ENCODE peak calls at places on chromosomes 7 and 10, in four cellular contexts. X is HepG2; U is activated naive CD8-positive, alpha-beta T cell treated with anti-CD3 and anti-CD28 coated beads, Interleukin-2, amount 10 ng/mL, durations not matched to agents 7 days and 5 days; V is pancreas. N is an unnamed sample.

GRCh38 chr7:35760082-35760770 is 40.6 kb upstream of the SEPTIN7 start:
- ATAC-seq in U (no peak), V (no peak), X (no peak), N (no peak)

GRCh38 chr10:131311661-131312260 is at the start of gene TCERG1L:
- ATAC-seq in X (no peak), U (peak), V (peak), N (peak)

GRCh38 chr7:151051108-151051507 is 2.8 kb downstream of the ASIC3 start:
- ATAC-seq in U (peak), V (peak), X (peak), N (peak)

GRCh38 chr10:44684641-44685040 is 226.5 kb upstream of the TMEM72 start:
- ATAC-seq in X (no peak), V (no peak), U (no peak), N (no peak)

GRCh38 chr10:77576007-77576367 is 61.6 kb downstream of the KCNMA1 start:
- ATAC-seq in X (no peak), U (no peak), V (no peak), N (no peak)

GRCh38 chr10:7084255-7085005 is 326.4 kb downstream of the SFMBT2 start:
- ATAC-seq in U (no peak), V (no peak), X (no peak), N (no peak)

GRCh38 chr7:157368955-157369354 is 32.2 kb downstream of the DNAJB6 start:
- ATAC-seq in V (no peak), X (no peak), U (no peak), N (no peak)

GRCh38 chr7:6532516-6532915 is 18.7 kb downstream of the GRID2IP start:
- ATAC-seq in V (no peak), X (no peak), U (no peak), N (no peak)

GRCh38 chr7:56092789-56093531 is at the start of gene PHKG1:
- ATAC-seq in V (peak), X (peak), U (no peak), N (no peak)

GRCh38 chr10:96770987-96771386 is 50.7 kb upstream of the PIK3AP1 start:
- ATAC-seq in U (no peak), V (no peak), X (no peak), N (no peak)

GRCh38 chr7:29255839-29256782 is 61.5 kb downstream of the CHN2 start:
- ATAC-seq in V (peak), U (no peak), X (no peak), N (no peak)

GRCh38 chr10:30422296-30422695 is 11.7 kb upstream of the MAP3K8 start:
- ATAC-seq in V (no peak), U (no peak), X (no peak), N (no peak)

GRCh38 chr7:66013938-66014337 is 31.9 kb upstream of the GUSB start:
- ATAC-seq in X (peak), U (no peak), V (peak), N (no peak)

GRCh38 chr10:49508654-49509053 is 30.3 kb downstream of the ERCC6 start:
- ATAC-seq in X (no peak), V (no peak), U (no peak), N (no peak)

GRCh38 chr10:97040706-97041105 is 145.1 kb downstream of the SLIT1 start:
- ATAC-seq in X (no peak), U (no peak), V (no peak), N (no peak)

GRCh38 chr7:75716992-75717626 is 21.6 kb downstream of the HIP1 start:
- ATAC-seq in U (no peak), V (no peak), X (no peak), N (no peak)

GRCh38 chr10:6123467-6124042 is 34.7 kb downstream of the RBM17 start:
- ATAC-seq in X (no peak), U (peak), V (peak), N (peak)

GRCh38 chr7:111486472-111487142 is 75.7 kb downstream of the IMMP2L start:
- ATAC-seq in V (peak), X (peak), U (no peak), N (no peak)

GRCh38 chr10:42879380-42880254 is 97.0 kb downstream of the BMS1 start:
- ATAC-seq in X (no peak), V (no peak), U (no peak), N (no peak)

GRCh38 chr10:29634764-29635625 is at the start of gene SVIL:
- ATAC-seq in U (no peak), V (peak), X (peak), N (peak)

GRCh38 chr7:98628418-98628817 is 11.3 kb downstream of the NPTX2 start:
- ATAC-seq in V (no peak), X (no peak), U (no peak), N (no peak)

GRCh38 chr10:124221356-124222297 is 128.2 kb upstream of the CHST15 start:
- ATAC-seq in U (no peak), V (no peak), X (no peak), N (no peak)

GRCh38 chr10:104608076-104608828 is 32.8 kb upstream of the SORCS3 start:
- ATAC-seq in U (no peak), X (no peak), V (no peak), N (no peak)

GRCh38 chr10:561721-562120 is 127.7 kb downstream of the DIP2C start:
- ATAC-seq in X (no peak), U (no peak), V (no peak), N (no peak)

GRCh38 chr7:70726951-70727378 is 405.0 kb upstream of the GALNT17 start:
- ATAC-seq in U (no peak), X (no peak), V (no peak), N (no peak)

GRCh38 chr7:25223206-25223605 is 5.1 kb downstream of the NPVF start:
- ATAC-seq in X (no peak), U (no peak), V (no peak), N (no peak)

GRCh38 chr10:27535312-27535711 is 31.2 kb downstream of the RAB18 start:
- ATAC-seq in U (no peak), V (no peak), X (no peak), N (no peak)

GRCh38 chr10:92757066-92757716 is 67.4 kb downstream of the HHEX start:
- ATAC-seq in V (peak), U (no peak), X (peak), N (no peak)

GRCh38 chr7:100827330-100828226 is at the start of gene EPHB4:
- ATAC-seq in X (peak), V (peak), U (peak), N (peak)

GRCh38 chr7:36969376-36969775 is 245.1 kb upstream of the AOAH start:
- ATAC-seq in V (no peak), X (no peak), U (peak), N (no peak)

GRCh38 chr7:120170849-120171248 is 102.1 kb upstream of the KCND2 start:
- ATAC-seq in U (no peak), X (no peak), V (no peak), N (no peak)

GRCh38 chr10:118911361-118911760 is 118.2 kb upstream of the NANOS1 start:
- ATAC-seq in U (no peak), X (no peak), V (no peak), N (no peak)

GRCh38 chr7:2637505-2638223 is 5.9 kb downstream of the TTYH3 start:
- ATAC-seq in X (peak), V (peak), U (no peak), N (no peak)

GRCh38 chr10:55740110-55740509 is 620.9 kb downstream of the ZWINT start:
- ATAC-seq in U (no peak), V (no peak), X (no peak), N (no peak)

GRCh38 chr7:158279539-158280466 is 307.8 kb downstream of the PTPRN2 start:
- ATAC-seq in X (no peak), V (no peak), U (no peak), N (no peak)

GRCh38 chr7:25180592-25180923 is 47.7 kb downstream of the NPVF start:
- ATAC-seq in U (peak), V (peak), X (peak), N (peak)

GRCh38 chr7:105906690-105907089 is 30.3 kb upstream of the ATXN7L1 start:
- ATAC-seq in V (no peak), U (no peak), X (no peak), N (no peak)

GRCh38 chr7:108136191-108136581 is 6.0 kb upstream of the LAMB4 start:
- ATAC-seq in V (no peak), X (no peak), U (peak), N (peak)

N was measured in activated T-helper 17 cell treated with anti-CD3 and anti-CD28 coated beads, Interleukin-2, amount 50 U/mL, for 72 hours.